ENCODE peak calls at places on chromosomes 12 and 14, in four cellular contexts. One of them, this sample, is unnamed.

GRCh38 chr12:10607885-10608458 is 5.4 kb downstream of the MAGOHB start:
- DNase-seq in DND-41: peak; percentile 18
- DNase-seq in GM23338: peak; percentile 59
- DNase-seq in mammary epithelial cell: no peak
- DNase-seq in this sample: peak; percentile 19

GRCh38 chr12:77645966-77646598 is 184.6 kb upstream of the NAV3 start:
- DNase-seq in DND-41: no peak
- DNase-seq in GM23338: peak; percentile 71
- DNase-seq in mammary epithelial cell: no peak
- DNase-seq in this sample: no peak

GRCh38 chr12:114166360-114166759 is 200.2 kb upstream of the RBM19 start:
- DNase-seq in DND-41: peak; percentile 6
- DNase-seq in GM23338: peak; percentile 87
- DNase-seq in mammary epithelial cell: no peak
- DNase-seq in this sample: peak; percentile 53

GRCh38 chr14:76644875-76645518 is 116.3 kb upstream of the VASH1 start:
- DNase-seq in DND-41: peak; percentile 5
- DNase-seq in GM23338: peak; percentile 84
- DNase-seq in mammary epithelial cell: peak; percentile 17
- DNase-seq in this sample: peak; percentile 77

GRCh38 chr14:105711841-105712460 is 185.6 kb downstream of the TMEM121 start:
- DNase-seq in DND-41: no peak
- DNase-seq in GM23338: no peak
- DNase-seq in mammary epithelial cell: no peak
- DNase-seq in this sample: no peak

GRCh38 chr12:122842505-122843405 is 7.5 kb downstream of the HIP1R start:
- DNase-seq in DND-41: no peak
- DNase-seq in GM23338: no peak
- DNase-seq in mammary epithelial cell: no peak
- DNase-seq in this sample: no peak

GRCh38 chr14:63562414-63562813 is 19.2 kb upstream of the PPP2R5E start:
- DNase-seq in DND-41: no peak
- DNase-seq in GM23338: no peak
- DNase-seq in mammary epithelial cell: peak; percentile 70
- DNase-seq in this sample: no peak

GRCh38 chr12:2064078-2064507 is 11.3 kb downstream of the CACNA1C start:
- DNase-seq in DND-41: peak; percentile 27
- DNase-seq in GM23338: no peak
- DNase-seq in mammary epithelial cell: peak; percentile 69
- DNase-seq in this sample: peak; percentile 20

GRCh38 chr12:109685574-109686447 is 27.8 kb upstream of the FAM222A start:
- DNase-seq in DND-41: no peak
- DNase-seq in GM23338: no peak
- DNase-seq in mammary epithelial cell: no peak
- DNase-seq in this sample: no peak

GRCh38 chr14:100144996-100145646 is 14.3 kb downstream of the DEGS2 start:
- DNase-seq in DND-41: no peak
- DNase-seq in GM23338: no peak
- DNase-seq in mammary epithelial cell: no peak
- DNase-seq in this sample: no peak

GRCh38 chr12:10982244-10982643 is 4.5 kb downstream of the TAS2R50 start:
- DNase-seq in DND-41: peak; percentile 67
- DNase-seq in GM23338: no peak
- DNase-seq in mammary epithelial cell: no peak
- DNase-seq in this sample: no peak

GRCh38 chr12:122867701-122868461 is 28.0 kb downstream of the VPS37B start:
- DNase-seq in DND-41: no peak
- DNase-seq in GM23338: peak; percentile 84
- DNase-seq in mammary epithelial cell: no peak
- DNase-seq in this sample: no peak

GRCh38 chr12:93308281-93308680 is 69.4 kb upstream of the NUDT4 start:
- DNase-seq in DND-41: no peak
- DNase-seq in GM23338: no peak
- DNase-seq in mammary epithelial cell: no peak
- DNase-seq in this sample: no peak

GRCh38 chr12:47636908-47637780 is 68.7 kb downstream of the RPAP3 start:
- DNase-seq in DND-41: peak; percentile 42
- DNase-seq in GM23338: peak; percentile 94
- DNase-seq in mammary epithelial cell: peak; percentile 73
- DNase-seq in this sample: peak; percentile 76

GRCh38 chr12:119649202-119649808 is 18.6 kb upstream of the PRKAB1 start:
- DNase-seq in DND-41: no peak
- DNase-seq in GM23338: peak; percentile 56
- DNase-seq in mammary epithelial cell: no peak
- DNase-seq in this sample: peak; percentile 66

GRCh38 chr12:29241821-29242591 is 92.9 kb downstream of the FAR2 start:
- DNase-seq in DND-41: no peak
- DNase-seq in GM23338: peak; percentile 10
- DNase-seq in mammary epithelial cell: peak; percentile 90
- DNase-seq in this sample: peak; percentile 83

GRCh38 chr14:50012644-50013043 is 103.7 kb downstream of the VCPKMT start:
- DNase-seq in DND-41: no peak
- DNase-seq in GM23338: no peak
- DNase-seq in mammary epithelial cell: peak; percentile 62
- DNase-seq in this sample: no peak

GRCh38 chr14:35534884-35535793 is 1.2 kb downstream of the INSM2 start:
- DNase-seq in DND-41: peak; percentile 43
- DNase-seq in GM23338: peak; percentile 87
- DNase-seq in mammary epithelial cell: peak; percentile 68
- DNase-seq in this sample: peak; percentile 75

GRCh38 chr12:130880411-130880885 is 8.6 kb downstream of the RAN start:
- DNase-seq in DND-41: peak; percentile 15
- DNase-seq in GM23338: no peak
- DNase-seq in mammary epithelial cell: no peak
- DNase-seq in this sample: no peak

GRCh38 chr12:15227004-15227679 is 5.9 kb upstream of the RERG start:
- DNase-seq in DND-41: no peak
- DNase-seq in GM23338: peak; percentile 78
- DNase-seq in mammary epithelial cell: peak; percentile 36
- DNase-seq in this sample: peak; percentile 71

GRCh38 chr12:113612076-113612728 is 140.5 kb upstream of the LHX5 start:
- DNase-seq in DND-41: no peak
- DNase-seq in GM23338: no peak
- DNase-seq in mammary epithelial cell: no peak
- DNase-seq in this sample: no peak

GRCh38 chr12:1934831-1935230 is 16.4 kb upstream of the CACNA2D4 start:
- DNase-seq in DND-41: no peak
- DNase-seq in GM23338: no peak
- DNase-seq in mammary epithelial cell: no peak
- DNase-seq in this sample: no peak

GRCh38 chr14:72892103-72892878 is 1.6 kb downstream of the DPF3 start:
- DNase-seq in DND-41: no peak
- DNase-seq in GM23338: peak; percentile 71
- DNase-seq in mammary epithelial cell: peak; percentile 58
- DNase-seq in this sample: peak; percentile 62

GRCh38 chr12:131386781-131387180 is 324.1 kb upstream of the SFSWAP start:
- DNase-seq in DND-41: no peak
- DNase-seq in GM23338: no peak
- DNase-seq in mammary epithelial cell: no peak
- DNase-seq in this sample: no peak

GRCh38 chr12:106552228-106552627 is 30.6 kb upstream of the RFX4 start:
- DNase-seq in DND-41: no peak
- DNase-seq in GM23338: no peak
- DNase-seq in mammary epithelial cell: no peak
- DNase-seq in this sample: no peak

DNA sequence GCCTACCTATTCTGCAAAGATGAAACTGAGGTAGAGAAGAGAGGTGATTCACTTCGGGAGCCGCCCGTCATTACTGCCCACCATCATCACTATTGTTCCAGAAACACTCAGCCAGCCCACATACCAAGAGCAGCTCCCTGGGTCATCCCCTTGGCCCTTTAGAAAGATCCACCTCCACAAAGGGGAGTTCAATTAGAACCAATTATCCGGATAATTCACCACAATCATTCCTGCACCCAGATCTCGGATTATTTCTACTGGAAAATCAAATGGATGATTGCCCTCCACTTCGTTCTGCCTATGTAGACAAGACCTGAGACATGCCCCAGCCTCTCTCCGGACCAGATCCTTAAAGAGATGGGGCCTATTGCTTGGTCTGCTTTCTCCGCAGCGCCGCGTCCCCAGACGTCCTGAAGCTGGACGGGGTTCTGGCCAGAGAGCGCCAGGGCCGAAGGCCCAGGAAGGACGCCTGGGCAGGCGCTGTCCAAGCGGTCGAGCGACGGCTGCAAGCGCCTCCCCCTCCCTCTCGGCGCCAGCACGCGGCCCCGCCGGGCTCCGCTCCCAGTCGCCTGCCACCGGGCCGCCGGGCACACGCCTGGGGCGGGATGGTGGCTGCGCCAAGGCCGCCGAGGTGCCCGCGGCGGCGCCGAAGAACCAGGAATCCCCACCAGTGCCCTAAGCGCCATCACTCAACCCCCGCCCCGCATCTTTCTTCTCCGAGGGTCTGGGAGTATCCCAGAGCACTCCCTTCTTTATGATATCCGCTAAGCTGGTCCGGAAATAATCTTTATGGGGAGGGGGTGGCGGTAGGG is 1.3 kb upstream of the ASCL1 start:
- DNase-seq in DND-41: no peak
- DNase-seq in GM23338: peak; percentile 62
- DNase-seq in mammary epithelial cell: no peak
- DNase-seq in this sample: no peak
- TF ChIP-seq EZH2 in DND-41: no peak
- TF ChIP-seq EZH2 in GM23338: peak; percentile 94
- TF ChIP-seq EZH2 in mammary epithelial cell: no peak
- TF ChIP-seq EZH2 in this sample: peak; percentile 42

GRCh38 chr12:111410229-111411186 is 4.8 kb downstream of the SH2B3 start:
- DNase-seq in DND-41: no peak
- DNase-seq in GM23338: no peak
- DNase-seq in mammary epithelial cell: no peak
- DNase-seq in this sample: peak; percentile 53
- H3K4me1 ChIP-seq in DND-41: peaks cover 33% of the 10 kb centered on the region
- H3K4me1 ChIP-seq in GM23338: peaks cover 71% of the 10 kb centered on the region
- H3K4me1 ChIP-seq in mammary epithelial cell: peaks cover 42% of the 10 kb centered on the region
- H3K4me1 ChIP-seq in this sample: peaks cover 68% of the 10 kb centered on the region

DNA sequence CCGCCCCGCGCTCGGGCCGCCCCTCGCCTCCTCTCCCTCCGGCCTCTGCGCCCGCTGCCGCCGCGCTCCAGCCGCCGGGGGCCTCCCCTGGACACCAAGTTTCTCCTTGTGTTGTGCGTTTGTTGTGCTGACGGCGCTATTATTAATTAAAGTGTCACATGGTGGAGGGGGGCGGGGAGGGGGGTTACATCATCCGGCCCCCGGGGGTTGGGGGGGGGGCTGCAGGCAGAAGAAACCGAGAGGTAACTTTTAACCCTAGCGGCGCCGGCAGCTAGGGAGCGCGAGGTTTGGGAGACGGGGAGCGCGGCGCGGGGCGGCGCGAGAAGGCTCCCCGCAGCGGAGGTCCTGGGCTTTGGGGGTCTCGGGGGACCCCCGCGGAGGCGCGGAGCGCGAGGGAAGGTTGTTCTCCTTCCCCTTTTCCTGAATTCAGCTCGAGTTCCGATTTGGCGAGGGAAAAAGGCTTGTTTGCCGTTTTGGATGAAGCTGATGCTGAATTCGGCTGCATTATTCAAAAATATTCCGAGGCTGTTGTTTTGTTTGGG is at the start of gene HRK:
- DNase-seq in DND-41: no peak
- DNase-seq in GM23338: peak; percentile 74
- DNase-seq in mammary epithelial cell: no peak
- DNase-seq in this sample: peak; percentile 34
- TF ChIP-seq EZH2 in DND-41: peak; percentile 32
- TF ChIP-seq EZH2 in GM23338: no peak
- TF ChIP-seq EZH2 in mammary epithelial cell: no peak
- TF ChIP-seq EZH2 in this sample: no peak

GRCh38 chr14:55121628-55122440 is 7.2 kb upstream of the LGALS3 start:
- DNase-seq in DND-41: no peak
- DNase-seq in GM23338: no peak
- DNase-seq in mammary epithelial cell: no peak
- DNase-seq in this sample: no peak

GRCh38 chr14:55124774-55125372 is 4.2 kb upstream of the LGALS3 start:
- DNase-seq in DND-41: no peak
- DNase-seq in GM23338: no peak
- DNase-seq in mammary epithelial cell: no peak
- DNase-seq in this sample: no peak

GRCh38 chr14:55122441-55122986 is 6.5 kb upstream of the LGALS3 start:
- DNase-seq in DND-41: no peak
- DNase-seq in GM23338: no peak
- DNase-seq in mammary epithelial cell: no peak
- DNase-seq in this sample: no peak

GRCh38 chr14:55121146-55121545 is 7.9 kb upstream of the LGALS3 start:
- DNase-seq in DND-41: no peak
- DNase-seq in GM23338: no peak
- DNase-seq in mammary epithelial cell: no peak
- DNase-seq in this sample: no peak

DNA sequence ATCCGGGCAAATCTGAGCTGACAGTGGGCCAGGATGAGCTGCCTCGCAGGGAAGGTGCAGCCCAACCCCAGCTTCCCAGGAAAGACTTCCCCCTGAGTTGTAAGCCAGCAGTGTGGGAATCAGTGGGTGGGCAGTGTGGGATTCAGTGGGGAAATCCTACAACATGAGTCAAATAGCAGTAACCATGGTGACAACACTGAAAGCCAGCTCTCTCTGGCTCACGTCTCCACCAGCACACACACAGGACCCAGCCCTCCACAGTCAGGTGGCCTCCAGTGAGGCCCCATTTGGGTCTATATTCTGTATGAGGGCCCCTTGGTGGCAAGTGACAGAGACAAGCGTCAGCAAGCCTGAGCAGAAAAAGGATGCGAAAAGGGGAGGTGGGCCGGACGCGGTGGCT is 6.0 kb upstream of the LGALS3 start:
- DNase-seq in DND-41: no peak
- DNase-seq in GM23338: no peak
- DNase-seq in mammary epithelial cell: peak; percentile 73
- DNase-seq in this sample: peak; percentile 35
- H3K4me1 ChIP-seq in DND-41: no peaks in the 10 kb centered on the region
- H3K4me1 ChIP-seq in GM23338: no peaks in the 10 kb centered on the region
- H3K4me1 ChIP-seq in mammary epithelial cell: peaks cover 25% of the 10 kb centered on the region
- H3K4me1 ChIP-seq in this sample: peaks cover 11% of the 10 kb centered on the region

GRCh38 chr12:108127654-108128053 is 1.4 kb upstream of the WSCD2 start:
- DNase-seq in DND-41: no peak
- DNase-seq in GM23338: no peak
- DNase-seq in mammary epithelial cell: no peak
- DNase-seq in this sample: no peak

GRCh38 chr12:108128221-108129016 is 669 bp upstream of the WSCD2 start:
- DNase-seq in DND-41: no peak
- DNase-seq in GM23338: no peak
- DNase-seq in mammary epithelial cell: no peak
- DNase-seq in this sample: no peak

GRCh38 chr12:108131035-108131434 is 1.9 kb downstream of the WSCD2 start:
- DNase-seq in DND-41: no peak
- DNase-seq in GM23338: no peak
- DNase-seq in mammary epithelial cell: no peak
- DNase-seq in this sample: no peak

GRCh38 chr12:108126990-108127468 is 2.1 kb upstream of the WSCD2 start:
- DNase-seq in DND-41: no peak
- DNase-seq in GM23338: no peak
- DNase-seq in mammary epithelial cell: no peak
- DNase-seq in this sample: no peak

GRCh38 chr12:108129017-108129812 is at the start of gene WSCD2:
- DNase-seq in DND-41: no peak
- DNase-seq in GM23338: peak; percentile 92
- DNase-seq in mammary epithelial cell: peak; percentile 18
- DNase-seq in this sample: peak; percentile 69
- TF ChIP-seq EZH2 in DND-41: no peak
- TF ChIP-seq EZH2 in GM23338: no peak
- TF ChIP-seq EZH2 in mammary epithelial cell: no peak
- TF ChIP-seq EZH2 in this sample: no peak

This sample was measured in A673.